ENCODE peak calls at places on chromosomes 13 and 19, in seven cellular contexts. G is mammary epithelial cell; Q is CD8-positive, alpha-beta T cell; B is neural progenitor cell; U is stomach; J is ascending aorta; K is left ventricle myocardium inferior. F is an unnamed sample.

GRCh38 chr13:31968473-31968872 is 63.1 kb upstream of the FRY start:
- DNase-seq in J (no peak), Q (no peak), G (no peak), U (peak; percentile 76), B (no peak), K (no peak), F (no peak)

GRCh38 chr13:113448885-113449692 is 4.2 kb downstream of the ADPRHL1 start:
- DNase-seq in K (no peak), U (peak; percentile 86), B (no peak), Q (peak; percentile 35), J (peak; percentile 64), G (no peak), F (no peak)

GRCh38 chr13:24763596-24764275 is at the start of gene RNF17:
- DNase-seq in J (no peak), B (no peak), K (no peak), Q (no peak), U (no peak), G (no peak), F (no peak)

GRCh38 chr13:83085186-83085900 is 796.9 kb downstream of the SLITRK1 start:
- DNase-seq in J (no peak), K (no peak), G (no peak), B (no peak), Q (no peak), U (no peak), F (no peak)

GRCh38 chr19:30742539-30742938 is 370.4 kb downstream of the ZNF536 start:
- DNase-seq in G (no peak), J (no peak), B (no peak), Q (no peak), K (no peak), U (no peak), F (no peak)

GRCh38 chr13:59435024-59435423 is 728.7 kb downstream of the DIAPH3 start:
- DNase-seq in B (no peak), G (no peak), K (no peak), U (no peak), J (no peak), Q (no peak), F (no peak)

GRCh38 chr19:46393456-46394397 is 19.6 kb downstream of the CCDC8 start:
- DNase-seq in G (no peak), J (no peak), U (no peak), Q (no peak), B (no peak), K (no peak), F (no peak)

GRCh38 chr13:93861818-93862217 is 617.7 kb downstream of the DCT start:
- DNase-seq in Q (no peak), B (no peak), G (peak; percentile 3), J (no peak), K (no peak), U (no peak), F (no peak)

GRCh38 chr19:19348266-19348665 is 27.6 kb downstream of the MAU2 start:
- DNase-seq in B (no peak), G (peak; percentile 34), K (no peak), J (no peak), U (no peak), Q (no peak), F (no peak)

GRCh38 chr19:51501594-51502263 is at the start of gene SIGLEC12:
- DNase-seq in B (no peak), K (peak; percentile 33), J (peak; percentile 67), U (no peak), Q (no peak), G (no peak), F (no peak)

GRCh38 chr19:47848871-47849473 is 10.1 kb upstream of the TPRX2 start:
- DNase-seq in B (peak; percentile 96), K (no peak), G (no peak), Q (peak; percentile 23), U (no peak), J (no peak), F (no peak)

GRCh38 chr19:52188822-52189744 is 769 bp upstream of the PPP2R1A start:
- DNase-seq in B (no peak), G (no peak), K (peak; percentile 83), J (no peak), U (no peak), Q (no peak), F (peak; percentile 100)

GRCh38 chr19:3880471-3881271 is at the start of gene ATCAY:
- DNase-seq in K (no peak), G (no peak), U (no peak), Q (no peak), J (no peak), B (peak; percentile 91), F (no peak)

GRCh38 chr13:27168870-27169525 is 2.6 kb downstream of the USP12 start:
- DNase-seq in Q (no peak), G (no peak), J (no peak), U (no peak), K (no peak), B (no peak), F (no peak)

DNA sequence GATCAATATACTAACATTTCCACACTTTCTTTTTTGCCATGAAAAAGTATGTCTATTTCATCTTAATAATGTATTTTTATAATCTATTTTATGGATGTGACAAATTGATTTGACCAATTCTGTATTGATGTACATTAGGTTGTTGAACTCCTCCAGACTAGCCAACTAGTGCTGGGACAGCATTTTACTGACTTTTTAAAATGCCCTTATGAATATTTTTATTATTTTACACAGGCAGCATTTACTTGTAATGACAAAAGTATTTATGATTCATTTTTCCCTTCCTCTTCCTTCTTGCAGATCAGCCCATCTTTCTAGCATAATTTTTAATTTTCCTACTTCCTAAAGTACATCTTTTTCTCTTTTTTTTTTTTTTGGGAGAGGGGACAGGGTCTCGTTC is 918 bp upstream of the FUZ start:
- DNase-seq in B (no peak), J (no peak), U (no peak), G (no peak), Q (no peak), K (no peak), F (no peak)
- H3K27ac ChIP-seq in B (no peak overlapping the region), J (peak overlapping the region; percentile 70), U (peak overlapping the region; percentile 92), G (peak overlapping the region; percentile 95), Q (peak overlapping the region; percentile 99), K (peak overlapping the region; percentile 96), F (peak overlapping the region; percentile 90)

GRCh38 chr13:99357920-99358319 is 50.7 kb upstream of the GPR183 start:
- DNase-seq in G (no peak), B (no peak), U (no peak), Q (no peak), K (no peak), J (no peak), F (no peak)
- H3K4me1 ChIP-seq in G (peaks cover 10% of the 10 kb centered on the region), B (peaks cover 10% of the 10 kb centered on the region), U (peaks cover 15% of the 10 kb centered on the region), Q (peaks cover 97% of the 10 kb centered on the region), K (peaks cover 25% of the 10 kb centered on the region), J (no peaks in the 10 kb centered on the region), F (peaks cover 30% of the 10 kb centered on the region)

DNA sequence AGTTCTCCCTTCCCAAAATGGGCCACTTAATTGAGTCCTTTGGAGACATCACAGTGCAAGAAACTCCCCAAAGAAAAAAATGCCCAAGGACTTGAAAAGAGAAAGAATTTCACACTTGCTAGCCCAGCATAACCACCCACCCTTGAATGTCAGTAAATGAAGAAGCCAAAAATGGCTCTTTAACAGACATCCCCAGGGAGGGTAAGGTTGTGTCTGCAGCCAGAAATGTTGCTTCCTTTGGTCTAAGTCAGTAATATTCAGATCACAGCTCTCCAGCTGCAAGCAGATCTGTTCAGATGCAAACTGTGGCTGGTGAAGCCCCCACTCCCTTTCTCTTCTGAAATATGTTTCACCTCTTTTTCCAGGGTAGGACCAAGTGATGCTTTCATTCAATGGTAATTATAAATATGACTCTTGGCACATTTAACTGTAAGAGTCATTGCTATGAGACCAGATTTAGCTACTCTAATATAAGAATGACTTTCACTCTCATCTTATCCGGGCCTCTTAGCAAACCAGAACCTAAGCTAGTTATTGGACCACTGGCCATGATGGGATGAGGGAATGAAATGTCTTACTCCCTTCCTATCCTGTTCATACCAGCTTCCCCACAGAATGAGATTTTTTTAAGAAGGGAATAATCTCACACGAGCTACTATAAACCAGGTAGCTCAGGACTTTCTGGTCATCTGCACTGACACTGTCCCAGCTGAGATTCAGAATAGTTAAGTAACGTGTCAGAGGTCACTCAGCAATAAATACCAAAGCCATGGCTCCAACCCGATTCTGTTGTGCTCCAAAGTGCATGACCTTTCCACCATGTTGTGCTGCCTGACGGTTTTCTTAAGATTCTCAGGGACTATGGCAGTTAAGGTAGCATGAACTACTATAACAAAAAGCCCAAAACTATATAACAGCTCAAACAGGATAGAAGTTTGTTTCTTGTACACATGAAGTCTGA is 234.1 kb downstream of the FOXO1 start:
- DNase-seq in U (no peak), K (no peak), J (no peak), Q (no peak), G (no peak), B (no peak), F (no peak)
- TF ChIP-seq CTCF in U (no peak), K (no peak), J (no peak), Q (no peak), G (no peak), B (no peak), F (no peak)

GRCh38 chr19:54517483-54517882 is 14.9 kb downstream of the LAIR2 start:
- DNase-seq in G (peak; percentile 27), K (peak; percentile 30), U (peak; percentile 37), J (no peak), B (peak; percentile 60), Q (peak; percentile 51), F (no peak)

GRCh38 chr19:54518844-54519243 is 16.2 kb downstream of the LAIR2 start:
- DNase-seq in B (no peak), G (peak; percentile 9), J (no peak), U (no peak), Q (no peak), K (no peak), F (no peak)

DNA sequence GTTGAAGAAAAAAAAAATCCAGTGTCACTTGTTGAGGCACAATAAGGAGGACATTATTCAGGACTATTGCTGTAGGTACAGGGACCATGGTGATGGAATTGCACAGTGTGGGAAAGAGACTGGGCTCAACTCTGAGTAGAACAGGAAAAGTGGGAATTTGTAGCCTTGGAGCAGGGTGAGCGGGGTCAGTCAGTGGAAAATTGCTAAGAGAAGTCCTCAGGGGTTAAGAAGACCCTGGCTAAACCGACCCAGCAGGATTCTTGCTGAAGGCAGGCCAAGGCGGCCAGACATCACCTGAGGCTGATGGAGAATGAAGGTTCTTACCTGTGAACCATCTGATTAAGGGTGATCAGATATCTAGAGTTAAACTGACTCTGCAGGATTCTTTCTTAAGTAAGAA is 12.5 kb downstream of the LAIR2 start:
- DNase-seq in J (no peak), U (no peak), B (no peak), Q (no peak), K (no peak), G (no peak), F (no peak)
- H3K27ac ChIP-seq in J (no peak overlapping the region), U (no peak overlapping the region), B (no peak overlapping the region), Q (no peak overlapping the region), K (no peak overlapping the region), G (no peak overlapping the region), F (no peak overlapping the region)